ENCODE peak calls at places on chromosomes 3 and 15, in four cellular contexts. K, N, V and O are unnamed samples.

GRCh38 chr3:20040476-20041196 is 390 bp downstream of the KAT2B start:
- DNase-seq in K (peak), N (peak), V (peak), O (peak)

GRCh38 chr15:63708141-63708772 is 111.1 kb downstream of the FBXL22 start:
- DNase-seq in K (no peak), N (no peak), V (peak), O (no peak)

GRCh38 chr3:173737167-173737808 is 339.7 kb downstream of the NLGN1 start:
- DNase-seq in K (no peak), N (no peak), V (no peak), O (no peak)

GRCh38 chr3:127088511-127089430 is 104.2 kb upstream of the PRR23E start:
- DNase-seq in K (peak), N (no peak), V (no peak), O (no peak)

GRCh38 chr15:89121414-89121813 is 33.2 kb downstream of the ABHD2 start:
- DNase-seq in K (no peak), N (no peak), V (no peak), O (no peak)

GRCh38 chr3:146161725-146162047 is 702 bp upstream of the PLOD2 start:
- DNase-seq in K (peak), N (no peak), V (peak), O (no peak)

GRCh38 chr15:93088200-93088980 is 621 bp downstream of the RGMA start:
- DNase-seq in K (no peak), N (no peak), V (no peak), O (no peak)

GRCh38 chr3:30770387-30770786 is 124.1 kb downstream of the GADL1 start:
- DNase-seq in K (peak), N (no peak), V (peak), O (no peak)

GRCh38 chr15:100259266-100259665 is 82.5 kb downstream of the ADAMTS17 start:
- DNase-seq in K (no peak), N (no peak), V (no peak), O (peak)

GRCh38 chr15:56981160-56981559 is 62.7 kb downstream of the TCF12 start:
- DNase-seq in K (no peak), N (no peak), V (no peak), O (no peak)

GRCh38 chr3:196948442-196949365 is 6.4 kb upstream of the NCBP2 start:
- DNase-seq in K (no peak), N (no peak), V (peak), O (no peak)

GRCh38 chr3:105580551-105580950 is 213.8 kb downstream of the ALCAM start:
- DNase-seq in K (no peak), N (no peak), V (no peak), O (no peak)

GRCh38 chr15:61656391-61656790 is 403.9 kb downstream of the VPS13C start:
- DNase-seq in K (no peak), N (no peak), V (no peak), O (no peak)

GRCh38 chr3:127037423-127037841 is 54.5 kb downstream of the PLXNA1 start:
- DNase-seq in K (peak), N (no peak), V (no peak), O (no peak)

GRCh38 chr15:69997701-69998273 is 99.9 kb downstream of the TLE3 start:
- DNase-seq in K (peak), N (peak), V (peak), O (peak)

GRCh38 chr3:155629006-155629405 is 115.9 kb downstream of the PLCH1 start:
- DNase-seq in K (no peak), N (no peak), V (no peak), O (no peak)

GRCh38 chr15:31977812-31978662 is 52.3 kb upstream of the CHRNA7 start:
- DNase-seq in K (peak), N (peak), V (peak), O (no peak)

GRCh38 chr3:126711361-126711760 is 7.3 kb downstream of the CHCHD6 start:
- DNase-seq in K (no peak), N (no peak), V (peak), O (no peak)

GRCh38 chr3:123642182-123642956 is 57.5 kb upstream of the HACD2 start:
- DNase-seq in K (peak), N (peak), V (peak), O (peak)

GRCh38 chr3:152317184-152317583 is 48.5 kb downstream of the MBNL1 start:
- DNase-seq in K (no peak), N (no peak), V (no peak), O (no peak)

GRCh38 chr3:138781012-138781470 is 53.7 kb downstream of the PIK3CB start:
- DNase-seq in K (no peak), N (peak), V (no peak), O (no peak)

GRCh38 chr3:185460719-185461350 is 38.0 kb downstream of the TMEM41A start:
- DNase-seq in K (no peak), N (peak), V (peak), O (no peak)

GRCh38 chr15:88932271-88932874 is 19.2 kb upstream of the MFGE8 start:
- DNase-seq in K (no peak), N (no peak), V (no peak), O (peak)

GRCh38 chr15:96388673-96389072 is 58.2 kb downstream of the NR2F2 start:
- DNase-seq in K (no peak), N (no peak), V (no peak), O (no peak)

GRCh38 chr3:50173685-50174516 is 17.5 kb upstream of the GNAT1 start:
- DNase-seq in K (no peak), N (no peak), V (no peak), O (no peak)

GRCh38 chr3:139758654-139759291 is 81.0 kb upstream of the NMNAT3 start:
- DNase-seq in K (no peak), N (no peak), V (peak), O (no peak)

GRCh38 chr3:67551366-67552016 is 102.9 kb downstream of the SUCLG2 start:
- DNase-seq in K (no peak), N (no peak), V (no peak), O (no peak)

GRCh38 chr3:99884484-99884883 is 66.8 kb downstream of the CMSS1 start:
- DNase-seq in K (no peak), N (no peak), V (no peak), O (no peak)

GRCh38 chr3:188947983-188948657 is 223.7 kb upstream of the TPRG1 start:
- DNase-seq in K (peak), N (no peak), V (peak), O (peak)

GRCh38 chr3:159432721-159433300 is 555.8 kb upstream of the IL12A start:
- DNase-seq in K (no peak), N (no peak), V (peak), O (no peak)